ENCODE peak calls at places on chromosomes 11 and 22, in four cellular contexts. R, Q, A and Y are unnamed samples.
A peak's percentile ranks its signal among the peaks of the same experiment; 100 is the strongest.

GRCh38 chr11:88819616-88820015 is 246.2 kb downstream of the GRM5 start:
- DNase-seq in A (no peak), Q (no peak), R (no peak), Y (no peak)

GRCh38 chr11:129639300-129639699 is 176.3 kb upstream of the TMEM45B start:
- DNase-seq in Q (no peak), A (peak; percentile 21), R (peak; percentile 69), Y (peak; percentile 93)

GRCh38 chr11:72618801-72619200 is 55.4 kb downstream of the PDE2A start:
- DNase-seq in Q (no peak), A (no peak), R (no peak), Y (no peak)

GRCh38 chr11:70531281-70532065 is 133.1 kb downstream of the CTTN start:
- DNase-seq in R (no peak), A (no peak), Q (no peak), Y (no peak)

GRCh38 chr11:120682866-120683265 is 171.3 kb downstream of the GRIK4 start:
- DNase-seq in A (no peak), R (peak; percentile 70), Q (no peak), Y (peak; percentile 81)

GRCh38 chr22:27045103-27045940 is 387.9 kb downstream of the MIAT start:
- DNase-seq in Q (no peak), A (no peak), R (peak; percentile 74), Y (peak; percentile 34)

GRCh38 chr11:125364085-125364822 is 131.8 kb downstream of the FEZ1 start:
- DNase-seq in R (peak; percentile 35), A (peak; percentile 23), Q (no peak), Y (peak; percentile 40)

GRCh38 chr11:112841719-112842118 is 119.5 kb upstream of the NCAM1 start:
- DNase-seq in A (no peak), R (no peak), Q (no peak), Y (no peak)

GRCh38 chr11:59263225-59263894 is 50.6 kb upstream of the MPEG1 start:
- DNase-seq in Q (no peak), A (peak; percentile 29), R (no peak), Y (no peak)

GRCh38 chr22:28585324-28585723 is 94.3 kb downstream of the TTC28 start:
- DNase-seq in Q (no peak), A (no peak), R (no peak), Y (no peak)

GRCh38 chr11:110524227-110524626 is 94.5 kb downstream of the FDX1 start:
- DNase-seq in A (no peak), R (peak; percentile 81), Q (no peak), Y (peak; percentile 82)

GRCh38 chr11:44241851-44242250 is 68.1 kb downstream of the ALX4 start:
- DNase-seq in R (no peak), A (no peak), Q (no peak), Y (no peak)

GRCh38 chr11:113446938-113447337 is 28.3 kb downstream of the DRD2 start:
- DNase-seq in A (no peak), R (no peak), Q (no peak), Y (no peak)

GRCh38 chr22:47783433-47784366 is 1021.2 kb downstream of the TBC1D22A start:
- DNase-seq in A (no peak), R (no peak), Q (no peak), Y (no peak)

GRCh38 chr11:62732830-62733229 is 4.5 kb downstream of the TTC9C start:
- DNase-seq in R (no peak), Q (no peak), A (no peak), Y (no peak)

GRCh38 chr22:26671317-26672059 is 14.1 kb downstream of the MIAT start:
- DNase-seq in Q (peak; percentile 30), R (no peak), A (peak; percentile 81), Y (no peak)

GRCh38 chr11:12330491-12331231 is 46.7 kb upstream of the PARVA start:
- DNase-seq in R (no peak), Q (no peak), A (no peak), Y (no peak)

GRCh38 chr22:45242778-45243191 is 2.1 kb upstream of the KIAA0930 start:
- DNase-seq in A (no peak), Q (no peak), R (no peak), Y (no peak)

GRCh38 chr11:94785509-94785908 is 17.4 kb downstream of the AMOTL1 start:
- DNase-seq in A (no peak), R (no peak), Q (no peak), Y (no peak)